ENCODE peak calls at places on chromosome 18, in four cellular contexts. One of them, this sample, is unnamed. For H3K27me3, the result is how much of the 10 kb centered on the place peaks cover.

GRCh38 chr18:76488190-76488589 is 6.9 kb downstream of the ZNF516 start:
- DNase-seq in stomach: no peak
- DNase-seq in transverse colon: no peak
- DNase-seq in K562: no peak
- DNase-seq in this sample: no peak

GRCh38 chr18:13376298-13376840 is 157.8 kb downstream of the LDLRAD4 start:
- DNase-seq in stomach: no peak
- DNase-seq in transverse colon: no peak
- DNase-seq in K562: no peak
- DNase-seq in this sample: peak

GRCh38 chr18:73479472-73479871 is 611.7 kb upstream of the NETO1 start:
- DNase-seq in stomach: no peak
- DNase-seq in transverse colon: no peak
- DNase-seq in K562: no peak
- DNase-seq in this sample: no peak

GRCh38 chr18:35144628-35145027 is 96.2 kb upstream of the ZNF397 start:
- DNase-seq in stomach: no peak
- DNase-seq in transverse colon: no peak
- DNase-seq in K562: no peak
- DNase-seq in this sample: no peak

GRCh38 chr18:13267517-13267916 is 49.0 kb downstream of the LDLRAD4 start:
- DNase-seq in stomach: no peak
- DNase-seq in transverse colon: no peak
- DNase-seq in K562: no peak
- DNase-seq in this sample: peak

GRCh38 chr18:7617738-7618422 is 50.8 kb downstream of the PTPRM start:
- DNase-seq in stomach: peak
- DNase-seq in transverse colon: peak
- DNase-seq in K562: no peak
- DNase-seq in this sample: no peak

GRCh38 chr18:55458456-55459238 is 129.3 kb downstream of the TCF4 start:
- DNase-seq in stomach: no peak
- DNase-seq in transverse colon: no peak
- DNase-seq in K562: peak
- DNase-seq in this sample: no peak

GRCh38 chr18:31835528-31836138 is 75.0 kb upstream of the SLC25A52 start:
- DNase-seq in stomach: no peak
- DNase-seq in transverse colon: no peak
- DNase-seq in K562: no peak
- DNase-seq in this sample: no peak

GRCh38 chr18:11654736-11655604 is 34.1 kb upstream of the GNAL start:
- DNase-seq in stomach: peak
- DNase-seq in transverse colon: peak
- DNase-seq in K562: peak
- DNase-seq in this sample: peak

GRCh38 chr18:22314406-22314805 is 103.3 kb downstream of the CTAGE1 start:
- DNase-seq in stomach: no peak
- DNase-seq in transverse colon: no peak
- DNase-seq in K562: no peak
- DNase-seq in this sample: no peak

GRCh38 chr18:67265464-67266245 is 250.9 kb downstream of the DSEL start:
- DNase-seq in stomach: no peak
- DNase-seq in transverse colon: no peak
- DNase-seq in K562: no peak
- DNase-seq in this sample: no peak

GRCh38 chr18:3721771-3722661 is 272.0 kb downstream of the TGIF1 start:
- DNase-seq in stomach: no peak
- DNase-seq in transverse colon: no peak
- DNase-seq in K562: no peak
- DNase-seq in this sample: no peak

GRCh38 chr18:6682437-6683111 is 46.9 kb upstream of the ARHGAP28 start:
- DNase-seq in stomach: peak
- DNase-seq in transverse colon: no peak
- DNase-seq in K562: peak
- DNase-seq in this sample: no peak

GRCh38 chr18:35203001-35203553 is 37.8 kb upstream of the ZNF397 start:
- DNase-seq in stomach: no peak
- DNase-seq in transverse colon: no peak
- DNase-seq in K562: no peak
- DNase-seq in this sample: no peak

GRCh38 chr18:46559296-46559695 is 97.7 kb downstream of the LOXHD1 start:
- DNase-seq in stomach: no peak
- DNase-seq in transverse colon: no peak
- DNase-seq in K562: no peak
- DNase-seq in this sample: no peak
- TF ChIP-seq POLR2AphosphoS5 in stomach: no peak
- TF ChIP-seq POLR2AphosphoS5 in transverse colon: no peak
- TF ChIP-seq POLR2AphosphoS5 in K562: no peak
- TF ChIP-seq POLR2AphosphoS5 in this sample: no peak

DNA sequence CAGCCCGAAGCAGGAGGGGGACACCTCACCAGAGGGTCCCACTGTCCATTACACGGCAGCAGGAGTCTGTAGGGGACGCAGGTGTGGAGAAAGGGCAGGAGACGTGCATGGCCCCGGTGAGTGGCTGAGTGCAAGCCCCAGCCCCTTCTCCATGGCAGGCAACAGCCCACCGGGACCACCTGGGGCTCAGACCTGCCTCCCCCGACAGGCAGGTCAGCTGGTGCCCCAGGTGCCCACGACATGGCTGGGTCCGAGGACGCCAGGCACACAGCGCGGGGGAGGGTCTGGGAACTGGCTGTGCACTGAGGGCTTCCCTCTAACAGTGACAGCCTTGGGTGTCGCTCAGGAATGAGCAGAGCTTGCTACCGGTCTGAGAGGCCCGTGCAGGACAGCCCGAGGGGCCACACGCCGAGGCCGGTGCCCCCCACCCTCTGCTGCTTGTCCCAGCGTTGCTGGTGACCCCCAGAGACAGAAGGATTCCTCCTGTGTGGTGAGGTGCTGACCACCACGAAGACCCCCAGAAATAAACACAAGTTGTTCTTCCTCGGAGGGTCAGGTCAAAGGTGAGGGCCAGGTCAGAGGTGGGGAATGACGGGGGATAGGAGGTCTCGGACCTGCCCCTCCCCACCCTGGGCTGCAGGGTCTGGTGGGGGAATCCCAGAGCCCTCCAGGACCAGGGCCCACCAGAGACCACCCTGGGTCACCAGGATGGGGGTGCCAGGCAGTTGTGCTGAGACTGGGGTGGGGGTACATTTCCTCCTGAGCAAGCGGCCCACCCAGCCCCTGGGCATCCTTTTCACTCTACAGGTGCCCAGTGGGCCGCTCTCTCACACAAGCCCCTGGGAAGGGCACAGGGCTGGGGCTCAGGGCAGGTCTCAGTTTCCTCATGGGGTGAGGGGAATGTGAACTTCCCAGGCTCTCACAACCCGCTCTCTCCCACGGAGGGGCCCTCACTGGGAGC is 50.6 kb downstream of the SLC66A2 start:
- DNase-seq in stomach: no peak
- DNase-seq in transverse colon: peak
- DNase-seq in K562: no peak
- DNase-seq in this sample: no peak
- TF ChIP-seq POLR2A in stomach: no peak
- TF ChIP-seq POLR2A in transverse colon: no peak
- TF ChIP-seq POLR2A in K562: no peak
- TF ChIP-seq POLR2A in this sample: no peak

DNA sequence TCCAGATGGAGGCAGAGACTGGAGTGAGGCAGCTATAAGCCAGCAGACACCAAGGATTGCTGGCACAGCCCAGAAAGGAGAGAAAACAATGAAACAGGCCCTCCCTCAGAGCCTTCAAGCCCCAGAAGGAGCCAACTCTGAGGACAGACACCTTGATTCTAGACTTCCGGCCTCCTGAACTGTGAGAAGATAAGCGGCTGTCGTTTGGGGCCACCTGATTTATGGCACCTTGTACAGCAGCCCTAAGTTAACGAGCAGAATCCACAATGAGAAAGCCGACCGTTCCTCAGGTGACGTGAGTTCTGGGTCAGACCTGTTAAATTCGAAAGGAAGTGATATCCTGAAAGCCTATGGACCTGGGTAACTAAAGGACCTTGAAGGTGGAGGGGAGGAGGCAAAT is 7.3 kb upstream of the CNDP2 start:
- DNase-seq in stomach: no peak
- DNase-seq in transverse colon: no peak
- DNase-seq in K562: peak
- DNase-seq in this sample: no peak
- H3K27me3 ChIP-seq in stomach: under half
- H3K27me3 ChIP-seq in transverse colon: under half
- H3K27me3 ChIP-seq in K562: under half
- H3K27me3 ChIP-seq in this sample: under half

GRCh38 chr18:10035306-10035991 is 121.6 kb downstream of the VAPA start:
- DNase-seq in stomach: peak
- DNase-seq in transverse colon: no peak
- DNase-seq in K562: no peak
- DNase-seq in this sample: no peak
- TF ChIP-seq POLR2AphosphoS5 in stomach: no peak
- TF ChIP-seq POLR2AphosphoS5 in transverse colon: no peak
- TF ChIP-seq POLR2AphosphoS5 in K562: no peak
- TF ChIP-seq POLR2AphosphoS5 in this sample: peak

GRCh38 chr18:50072146-50072545 is 122.8 kb downstream of the MYO5B start:
- DNase-seq in stomach: no peak
- DNase-seq in transverse colon: no peak
- DNase-seq in K562: no peak
- DNase-seq in this sample: no peak
- TF ChIP-seq POLR2A in stomach: no peak
- TF ChIP-seq POLR2A in transverse colon: no peak
- TF ChIP-seq POLR2A in K562: no peak
- TF ChIP-seq POLR2A in this sample: no peak

GRCh38 chr18:79794851-79795250 is 2.9 kb upstream of the KCNG2 start:
- DNase-seq in stomach: no peak
- DNase-seq in transverse colon: no peak
- DNase-seq in K562: no peak
- DNase-seq in this sample: no peak

GRCh38 chr18:79795446-79795845 is 2.3 kb upstream of the KCNG2 start:
- DNase-seq in stomach: no peak
- DNase-seq in transverse colon: no peak
- DNase-seq in K562: no peak
- DNase-seq in this sample: no peak

GRCh38 chr18:79797518-79798345 is at the start of gene KCNG2:
- DNase-seq in stomach: no peak
- DNase-seq in transverse colon: no peak
- DNase-seq in K562: no peak
- DNase-seq in this sample: no peak

GRCh38 chr18:79796531-79797390 is 977 bp upstream of the KCNG2 start:
- DNase-seq in stomach: no peak
- DNase-seq in transverse colon: no peak
- DNase-seq in K562: no peak
- DNase-seq in this sample: no peak

GRCh38 chr18:79796016-79796415 is 1.7 kb upstream of the KCNG2 start:
- DNase-seq in stomach: no peak
- DNase-seq in transverse colon: no peak
- DNase-seq in K562: no peak
- DNase-seq in this sample: no peak
- H3K27me3 ChIP-seq in stomach: under half
- H3K27me3 ChIP-seq in transverse colon: under half
- H3K27me3 ChIP-seq in K562: under half
- H3K27me3 ChIP-seq in this sample: under half

GRCh38 chr18:48163184-48164095 is 233.0 kb upstream of the SMAD2 start:
- DNase-seq in stomach: no peak
- DNase-seq in transverse colon: no peak
- DNase-seq in K562: no peak
- DNase-seq in this sample: no peak

GRCh38 chr18:48159816-48160215 is 229.4 kb upstream of the SMAD2 start:
- DNase-seq in stomach: no peak
- DNase-seq in transverse colon: no peak
- DNase-seq in K562: no peak
- DNase-seq in this sample: no peak

GRCh38 chr18:48161911-48162698 is 231.6 kb upstream of the SMAD2 start:
- DNase-seq in stomach: peak
- DNase-seq in transverse colon: no peak
- DNase-seq in K562: no peak
- DNase-seq in this sample: no peak

GRCh38 chr18:48160622-48161021 is 230.2 kb upstream of the SMAD2 start:
- DNase-seq in stomach: no peak
- DNase-seq in transverse colon: no peak
- DNase-seq in K562: no peak
- DNase-seq in this sample: no peak

GRCh38 chr18:48161201-48161910 is 230.9 kb upstream of the SMAD2 start:
- DNase-seq in stomach: peak
- DNase-seq in transverse colon: peak
- DNase-seq in K562: peak
- DNase-seq in this sample: no peak
- TF ChIP-seq POLR2AphosphoS5 in stomach: peak
- TF ChIP-seq POLR2AphosphoS5 in transverse colon: peak
- TF ChIP-seq POLR2AphosphoS5 in K562: no peak
- TF ChIP-seq POLR2AphosphoS5 in this sample: peak

GRCh38 chr18:58669731-58670379 is 1.4 kb upstream of the MALT1 start:
- DNase-seq in stomach: no peak
- DNase-seq in transverse colon: no peak
- DNase-seq in K562: no peak
- DNase-seq in this sample: no peak

GRCh38 chr18:58668211-58668610 is 3.1 kb upstream of the MALT1 start:
- DNase-seq in stomach: no peak
- DNase-seq in transverse colon: no peak
- DNase-seq in K562: no peak
- DNase-seq in this sample: no peak

GRCh38 chr18:58670561-58671121 is 624 bp upstream of the MALT1 start:
- DNase-seq in stomach: no peak
- DNase-seq in transverse colon: no peak
- DNase-seq in K562: no peak
- DNase-seq in this sample: no peak

GRCh38 chr18:58671122-58671940 is at the start of gene MALT1:
- DNase-seq in stomach: peak
- DNase-seq in transverse colon: peak
- DNase-seq in K562: peak
- DNase-seq in this sample: no peak

DNA sequence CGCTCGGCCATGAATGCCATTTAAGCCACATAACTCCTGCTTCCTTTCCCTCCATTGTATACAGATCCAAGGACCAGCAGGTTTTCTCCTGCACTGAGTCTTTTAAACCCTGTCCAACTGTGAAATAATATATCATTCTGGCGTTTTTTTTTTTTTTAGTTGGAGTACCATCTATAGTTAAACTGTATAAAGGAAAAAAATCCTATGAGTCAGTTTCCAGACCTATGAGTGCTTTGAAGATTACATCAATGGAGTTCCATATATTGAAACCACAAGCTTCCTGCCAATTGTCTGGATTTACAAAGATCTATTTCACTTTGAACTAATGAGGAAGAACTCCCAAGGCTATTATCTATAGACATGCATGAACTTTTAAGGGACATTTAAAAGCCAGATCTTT is 2.4 kb upstream of the MALT1 start:
- DNase-seq in stomach: no peak
- DNase-seq in transverse colon: no peak
- DNase-seq in K562: no peak
- DNase-seq in this sample: no peak
- TF ChIP-seq POLR2A in stomach: no peak
- TF ChIP-seq POLR2A in transverse colon: no peak
- TF ChIP-seq POLR2A in K562: no peak
- TF ChIP-seq POLR2A in this sample: no peak